ENCODE peak calls at places on chromosomes 13 and 19, in seven cellular contexts. H is RWPE1; I is CD4-positive, alpha-beta memory T cell; O is astrocyte; F is coronary artery; L is left ventricle myocardium inferior; K is H9. E is an unnamed sample.

GRCh38 chr13:34164585-34164984 is 346.6 kb downstream of the RFC3 start:
- DNase-seq in F (no peak), L (no peak), I (no peak), K (no peak), H (no peak), O (peak; percentile 84), E (no peak)

GRCh38 chr19:34712606-34713261 is 21.3 kb upstream of the ZNF181 start:
- DNase-seq in H (peak; percentile 64), F (no peak), K (peak; percentile 61), I (peak; percentile 71), O (peak; percentile 44), L (no peak), E (peak; percentile 38)

GRCh38 chr19:46533085-46534081 is 37.7 kb upstream of the PNMA8B start:
- DNase-seq in K (no peak), I (no peak), H (no peak), L (no peak), O (no peak), F (no peak), E (no peak)

GRCh38 chr13:40490086-40490723 is 176.2 kb downstream of the FOXO1 start:
- DNase-seq in I (peak; percentile 68), H (no peak), F (peak; percentile 70), L (no peak), K (no peak), O (no peak), E (no peak)

GRCh38 chr13:95288899-95289500 is 12.3 kb downstream of the ABCC4 start:
- DNase-seq in K (no peak), H (no peak), L (no peak), O (peak; percentile 49), I (no peak), F (no peak), E (no peak)

GRCh38 chr19:14401468-14401867 is 17.7 kb downstream of the DDX39A start:
- DNase-seq in H (no peak), F (no peak), O (no peak), K (no peak), I (no peak), L (no peak), E (no peak)

GRCh38 chr19:14003279-14004051 is 2.7 kb downstream of the RFX1 start:
- DNase-seq in O (no peak), I (peak; percentile 42), F (no peak), H (no peak), K (no peak), L (peak; percentile 16), E (no peak)

GRCh38 chr19:16200038-16200775 is 2.5 kb downstream of the AP1M1 start:
- DNase-seq in H (no peak), O (no peak), I (no peak), L (no peak), F (peak; percentile 74), K (no peak), E (peak; percentile 71)

GRCh38 chr13:23695711-23696512 is 125.7 kb downstream of the TNFRSF19 start:
- DNase-seq in I (peak; percentile 67), H (no peak), O (no peak), F (no peak), K (peak; percentile 59), L (peak; percentile 58), E (no peak)

GRCh38 chr13:100440756-100441421 is 147.7 kb downstream of the GGACT start:
- DNase-seq in F (no peak), K (no peak), H (no peak), I (no peak), O (peak; percentile 68), L (no peak), E (no peak)

GRCh38 chr13:78997902-78998654 is 339.1 kb upstream of the OBI1 start:
- DNase-seq in H (no peak), L (no peak), O (no peak), I (no peak), F (no peak), K (no peak), E (peak; percentile 44)

GRCh38 chr13:25109341-25109740 is 13.4 kb downstream of the PABPC3 start:
- DNase-seq in F (no peak), L (no peak), H (no peak), I (no peak), K (no peak), O (peak; percentile 3), E (no peak)

GRCh38 chr19:55265173-55265572 is 6.4 kb upstream of the PPP6R1 start:
- DNase-seq in K (no peak), I (no peak), F (no peak), L (no peak), H (no peak), O (no peak), E (no peak)

GRCh38 chr13:104984296-104984818 is 1551.1 kb downstream of the EFNB2 start:
- DNase-seq in F (no peak), O (peak; percentile 71), I (peak; percentile 44), H (no peak), K (no peak), L (peak; percentile 49), E (peak; percentile 22)

GRCh38 chr13:105991622-105992254 is 543.7 kb downstream of the EFNB2 start:
- DNase-seq in H (peak; percentile 90), O (peak; percentile 67), K (no peak), L (no peak), F (no peak), I (no peak), E (no peak)

GRCh38 chr19:30682576-30683536 is 310.7 kb downstream of the ZNF536 start:
- DNase-seq in F (no peak), H (peak; percentile 84), O (peak; percentile 64), L (peak; percentile 68), I (peak; percentile 36), K (peak; percentile 63), E (no peak)

GRCh38 chr19:17209126-17210036 is 5.8 kb upstream of the USE1 start:
- DNase-seq in F (no peak), I (no peak), H (peak; percentile 51), L (no peak), O (no peak), K (peak; percentile 98), E (no peak)

GRCh38 chr19:35154535-35155406 is at the start of gene FXYD5:
- DNase-seq in O (peak; percentile 70), I (peak; percentile 64), F (no peak), L (peak; percentile 72), K (peak; percentile 69), H (peak; percentile 75), E (peak; percentile 86)

GRCh38 chr13:59906413-59907027 is 257.2 kb downstream of the DIAPH3 start:
- DNase-seq in O (peak; percentile 7), L (no peak), K (no peak), I (no peak), F (no peak), H (peak; percentile 6), E (no peak)

GRCh38 chr19:45146716-45147337 is 14.0 kb downstream of the NKPD1 start:
- DNase-seq in I (no peak), K (no peak), H (no peak), F (no peak), O (no peak), L (no peak), E (no peak)

GRCh38 chr13:75931116-75931515 is 295.0 kb downstream of the LMO7 start:
- DNase-seq in I (no peak), O (peak; percentile 46), F (no peak), H (no peak), L (no peak), K (no peak), E (no peak)

GRCh38 chr19:50460161-50460765 is 16.0 kb upstream of the EMC10 start:
- DNase-seq in H (peak; percentile 12), I (no peak), K (no peak), O (peak; percentile 56), F (no peak), L (no peak), E (no peak)

DNA sequence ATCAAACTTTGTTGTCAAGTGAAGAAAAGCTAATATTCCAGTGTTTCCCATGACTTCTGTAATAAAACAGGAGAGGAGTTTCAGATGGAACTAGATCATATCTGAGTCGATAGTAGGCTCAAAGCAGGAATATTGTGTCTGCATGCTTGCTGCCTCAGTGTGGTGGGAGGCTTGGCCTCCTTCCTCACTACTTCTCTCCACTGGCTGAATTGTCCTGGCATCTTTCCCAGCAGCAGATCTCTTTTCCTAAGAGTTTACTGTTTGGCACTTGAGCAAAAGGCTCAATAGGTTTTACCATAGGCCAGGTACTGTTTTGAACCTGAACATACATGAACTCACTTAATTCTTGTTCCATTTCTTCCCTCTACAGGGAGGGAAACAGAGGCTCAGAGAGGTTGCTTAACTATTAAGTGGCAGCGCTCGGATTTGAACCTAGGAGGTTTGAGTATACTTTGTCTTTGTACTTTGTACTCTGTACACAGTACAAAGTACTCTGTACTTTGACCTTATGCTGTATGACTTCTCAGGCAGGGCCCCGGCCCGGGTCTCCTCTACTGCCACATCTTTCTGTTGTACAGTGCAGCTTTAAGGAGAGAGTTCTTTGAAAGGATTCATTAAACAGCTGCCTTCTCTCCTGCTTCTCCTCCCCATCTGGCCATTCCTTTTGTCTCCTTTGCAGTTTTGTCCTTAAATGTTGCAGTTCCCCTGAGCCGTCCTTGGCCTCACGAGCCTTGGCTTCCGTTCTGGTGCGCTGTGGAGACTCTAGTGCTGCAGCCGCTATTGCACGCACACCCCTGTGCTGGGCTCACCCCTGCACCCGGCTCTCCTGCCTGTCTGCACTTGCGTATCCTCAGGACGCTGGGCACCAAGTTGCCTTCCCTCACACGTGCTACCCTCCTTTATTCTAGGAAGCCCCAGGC is 8.1 kb downstream of the B3GLCT start:
- DNase-seq in F (no peak), I (no peak), H (no peak), L (peak; percentile 63), K (no peak), O (peak; percentile 73), E (no peak)
- H3K27ac ChIP-seq in F (no peak overlapping the region), I (no peak overlapping the region), H (no peak overlapping the region), L (peak overlapping the region; percentile 76), K (no peak overlapping the region), O (no peak overlapping the region), E (no peak overlapping the region)

GRCh38 chr13:111460548-111461444 is 140.4 kb downstream of the TEX29 start:
- DNase-seq in L (no peak), K (peak; percentile 71), I (no peak), H (peak; percentile 35), F (peak; percentile 47), O (peak; percentile 14), E (peak; percentile 31)
- H3K27ac ChIP-seq in L (no peak overlapping the region), K (no peak overlapping the region), I (no peak overlapping the region), H (no peak overlapping the region), F (no peak overlapping the region), O (no peak overlapping the region), E (no peak overlapping the region)

GRCh38 chr19:38168632-38169031 is 55.4 kb downstream of the DPF1 start:
- DNase-seq in L (no peak), O (no peak), I (no peak), F (no peak), H (no peak), K (no peak), E (no peak)
- H3K27ac ChIP-seq in L (no peak overlapping the region), O (no peak overlapping the region), I (no peak overlapping the region), F (no peak overlapping the region), H (peak overlapping the region; percentile 97), K (no peak overlapping the region), E (no peak overlapping the region)

DNA sequence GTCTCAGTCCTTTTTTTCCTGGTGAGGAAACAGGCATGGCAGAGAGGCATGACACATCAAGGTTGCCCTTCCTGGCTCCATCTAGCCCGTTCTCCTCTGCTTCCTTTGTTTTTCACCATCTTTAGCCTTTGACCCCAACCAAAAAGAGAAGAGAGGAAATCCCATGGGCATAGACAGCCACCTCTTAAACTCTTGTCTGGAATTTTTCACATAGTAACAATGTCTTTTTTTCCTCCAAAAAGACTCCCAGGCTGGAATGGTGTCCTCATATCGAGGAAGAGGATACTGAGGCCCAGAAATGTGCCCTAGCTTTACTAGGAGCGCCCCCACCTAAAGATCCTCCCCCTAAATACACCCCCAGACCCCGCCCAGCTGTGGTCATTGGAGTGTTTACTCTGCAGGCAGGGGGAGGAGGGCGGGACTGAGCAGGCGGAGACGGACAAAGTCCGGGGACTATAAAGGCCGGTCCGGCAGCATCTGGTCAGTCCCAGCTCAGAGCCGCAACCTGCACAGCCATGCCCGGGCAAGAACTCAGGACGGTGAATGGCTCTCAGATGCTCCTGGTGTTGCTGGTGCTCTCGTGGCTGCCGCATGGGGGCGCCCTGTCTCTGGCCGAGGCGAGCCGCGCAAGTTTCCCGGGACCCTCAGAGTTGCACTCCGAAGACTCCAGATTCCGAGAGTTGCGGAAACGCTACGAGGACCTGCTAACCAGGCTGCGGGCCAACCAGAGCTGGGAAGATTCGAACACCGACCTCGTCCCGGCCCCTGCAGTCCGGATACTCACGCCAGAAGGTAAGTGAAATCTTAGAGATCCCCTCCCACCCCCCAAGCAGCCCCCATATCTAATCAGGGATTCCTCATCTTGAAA is at the start of gene GDF15:
- DNase-seq in H (peak; percentile 77), O (peak; percentile 80), K (peak; percentile 94), I (no peak), F (no peak), L (peak; percentile 61), E (no peak)
- H3K27ac ChIP-seq in H (peak within 1 kb of the TSS; percentile 77), O (no peak within 1 kb of the TSS), K (no peak within 1 kb of the TSS), I (no peak within 1 kb of the TSS), F (peak within 1 kb of the TSS; percentile 22), L (peak within 1 kb of the TSS; percentile 30), E (no peak within 1 kb of the TSS)